ENCODE peak calls at places on chromosomes 2 and 18, in eight cellular contexts. F is heart right ventricle, Y is stomach, N is tibial nerve, G is AG04450, E is neural progenitor cell, B is endothelial cell of umbilical vein, M is endodermal cell. Z is an unnamed sample. For H3K9me3, the result is how much of the 10 kb centered on the place peaks cover.

GRCh38 chr2:42964444-42965081 is 172.2 kb upstream of the HAAO start:
- DNase-seq in B (no peak), N (no peak), Y (no peak), G (peak), E (no peak), F (peak), M (peak), Z (no peak)

GRCh38 chr18:37450434-37451133 is 115.0 kb downstream of the CELF4 start:
- DNase-seq in N (no peak), E (peak), B (no peak), Y (no peak), F (no peak), G (no peak), M (peak), Z (no peak)

GRCh38 chr2:54899576-54900200 is 150.6 kb downstream of the RTN4 start:
- DNase-seq in F (no peak), B (peak), Y (no peak), M (no peak), N (no peak), G (peak), E (peak), Z (no peak)

GRCh38 chr18:11585596-11585995 is 23.8 kb upstream of the SLC35G4 start:
- DNase-seq in E (no peak), M (no peak), Y (no peak), F (no peak), B (no peak), G (no peak), N (no peak), Z (no peak)

GRCh38 chr2:62354771-62355550 is 151.0 kb downstream of the TMEM17 start:
- DNase-seq in G (no peak), N (no peak), M (peak), Y (no peak), F (no peak), E (no peak), B (no peak), Z (no peak)

GRCh38 chr2:24382363-24383021 is 22.2 kb upstream of the ITSN2 start:
- DNase-seq in M (peak), B (peak), N (no peak), E (peak), G (peak), Y (peak), F (peak), Z (peak)

GRCh38 chr2:173205375-173205774 is 129.7 kb downstream of the MAP3K20 start:
- DNase-seq in G (no peak), Y (peak), M (no peak), B (no peak), E (no peak), N (peak), F (peak), Z (no peak)

GRCh38 chr2:222561151-222561550 is 94.7 kb downstream of the FARSB start:
- DNase-seq in M (no peak), Y (no peak), N (no peak), G (no peak), E (no peak), F (no peak), B (no peak), Z (no peak)

GRCh38 chr2:214740867-214741266 is 68.6 kb downstream of the BARD1 start:
- DNase-seq in B (no peak), Y (no peak), N (no peak), M (no peak), E (no peak), F (no peak), G (no peak), Z (no peak)

GRCh38 chr2:190578158-190579057 is 43.9 kb upstream of the NEMP2 start:
- DNase-seq in Y (peak), B (no peak), N (no peak), F (no peak), M (no peak), G (no peak), E (no peak), Z (no peak)

GRCh38 chr18:5285326-5285725 is 10.2 kb downstream of the ZBTB14 start:
- DNase-seq in Y (no peak), N (no peak), G (no peak), B (no peak), M (no peak), E (no peak), F (no peak), Z (no peak)

GRCh38 chr2:7703523-7704144 is 786.4 kb downstream of the RNF144A start:
- DNase-seq in F (no peak), Y (no peak), M (peak), G (no peak), N (no peak), B (no peak), E (peak), Z (no peak)

GRCh38 chr2:28311660-28312249 is 80.9 kb upstream of the FOSL2 start:
- DNase-seq in G (no peak), B (no peak), N (no peak), Y (no peak), E (no peak), M (no peak), F (no peak), Z (no peak)

GRCh38 chr2:239523147-239523943 is 122.5 kb upstream of the HDAC4 start:
- DNase-seq in B (no peak), Y (no peak), M (no peak), G (no peak), E (no peak), F (no peak), N (no peak), Z (no peak)

GRCh38 chr18:67862069-67862468 is 345.5 kb upstream of the DSEL start:
- DNase-seq in N (no peak), Y (no peak), M (no peak), F (no peak), E (no peak), B (no peak), G (no peak), Z (no peak)

GRCh38 chr18:67865400-67865799 is 348.9 kb upstream of the DSEL start:
- DNase-seq in B (no peak), G (no peak), E (no peak), F (no peak), M (no peak), Y (no peak), N (no peak), Z (no peak)

DNA sequence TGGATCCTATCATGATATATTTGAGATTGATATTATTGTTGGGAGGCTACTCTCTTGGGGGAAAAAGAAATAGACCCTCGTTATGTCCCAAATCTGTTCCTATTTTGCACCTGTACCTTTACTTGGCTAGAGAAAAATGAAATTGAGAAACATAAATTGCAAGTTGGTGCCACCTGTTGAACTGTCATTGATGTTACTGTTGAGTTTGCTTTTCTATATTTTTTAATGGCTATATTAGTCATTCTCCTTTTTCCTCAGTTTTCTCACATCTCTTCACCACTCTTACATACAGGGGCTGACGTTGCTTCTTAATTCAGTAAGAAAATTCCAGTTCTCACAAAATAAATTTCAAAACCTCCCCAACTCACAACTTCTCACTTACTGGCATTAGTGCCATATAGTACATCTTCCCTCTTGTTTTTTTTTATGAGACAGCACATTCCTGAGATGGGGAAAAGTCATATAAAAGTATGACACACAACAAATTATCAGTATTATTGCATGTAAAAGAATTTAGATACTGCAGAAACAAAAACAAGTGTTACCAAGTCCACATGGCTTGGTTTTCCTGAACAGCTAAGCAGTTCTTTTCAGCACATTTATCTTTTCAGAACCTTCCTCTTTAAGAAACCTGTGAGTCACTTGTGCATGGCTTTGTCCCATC is 348.3 kb upstream of the DSEL start:
- DNase-seq in G (no peak), N (no peak), M (no peak), E (peak), Y (no peak), B (peak), F (no peak), Z (no peak)
- H3K9me3 ChIP-seq in G (under half), N (under half), M (under half), E (under half), Y (under half), B (under half), F (under half), Z (under half)

GRCh38 chr2:100814453-100814852 is 5.5 kb upstream of the NPAS2 start:
- DNase-seq in N (no peak), B (no peak), F (no peak), M (no peak), E (no peak), Y (peak), G (no peak), Z (no peak)
- H3K27ac ChIP-seq in N (no peak), B (no peak), F (peak), M (no peak), E (no peak), Y (peak), G (no peak), Z (no peak)

GRCh38 chr2:67576991-67577390 is 179.9 kb downstream of the ETAA1 start:
- DNase-seq in Y (no peak), G (no peak), E (no peak), M (no peak), F (no peak), B (no peak), N (no peak), Z (no peak)
- H3K9me3 ChIP-seq in Y (under half), G (under half), E (under half), M (under half), F (under half), B (under half), N (under half), Z (under half)

GRCh38 chr2:46645681-46646162 is 166.4 kb downstream of the TMEM247 start:
- DNase-seq in F (no peak), E (no peak), Y (peak), N (no peak), M (no peak), B (no peak), G (peak), Z (no peak)
- H3K27ac ChIP-seq in F (peak), E (no peak), Y (peak), N (no peak), M (no peak), B (no peak), G (peak), Z (no peak)

GRCh38 chr18:6389005-6389404 is 25.7 kb downstream of the L3MBTL4 start:
- DNase-seq in E (no peak), B (no peak), F (no peak), M (no peak), Y (no peak), N (no peak), G (no peak), Z (no peak)
- H3K9me3 ChIP-seq in E (under half), B (under half), F (under half), M (under half), Y (under half), N (half or more), G (under half), Z (under half)

GRCh38 chr2:170218931-170219330 is 41.0 kb downstream of the MYO3B start:
- DNase-seq in M (no peak), N (no peak), E (peak), G (no peak), F (no peak), Y (no peak), B (no peak), Z (no peak)

GRCh38 chr2:170221317-170222288 is 43.7 kb downstream of the MYO3B start:
- DNase-seq in Y (no peak), N (no peak), B (peak), E (no peak), M (no peak), F (no peak), G (peak), Z (no peak)

GRCh38 chr2:170224692-170225091 is 46.7 kb downstream of the MYO3B start:
- DNase-seq in B (no peak), G (no peak), Y (no peak), N (no peak), E (no peak), M (no peak), F (no peak), Z (no peak)

GRCh38 chr2:170222842-170223241 is 44.9 kb downstream of the MYO3B start:
- DNase-seq in M (no peak), G (no peak), Y (no peak), B (no peak), F (no peak), N (no peak), E (no peak), Z (no peak)

GRCh38 chr2:170222298-170222697 is 44.4 kb downstream of the MYO3B start:
- DNase-seq in Y (no peak), G (peak), B (no peak), M (peak), F (no peak), E (peak), N (no peak), Z (no peak)
- H3K27ac ChIP-seq in Y (no peak), G (peak), B (peak), M (peak), F (no peak), E (peak), N (no peak), Z (no peak)